ENCODE peak calls at places on chromosomes 7 and 10, in ten cellular contexts. W, I, H, O, E, A, T, Z, F and B are unnamed samples.

GRCh38 chr7:123705217-123705901 is 43.4 kb downstream of the WASL start:
- DNase-seq in I (no peak), W (no peak), T (no peak), E (no peak), Z (no peak), O (no peak), F (no peak), A (no peak), H (no peak), B (no peak)

GRCh38 chr7:99028261-99028971 is 115.5 kb downstream of the SMURF1 start:
- DNase-seq in H (no peak), I (no peak), W (no peak), Z (no peak), E (no peak), T (no peak), O (no peak), A (no peak), F (no peak), B (no peak)

GRCh38 chr10:7756360-7756992 is 31.3 kb downstream of the KIN start:
- DNase-seq in A (peak), O (no peak), H (no peak), Z (peak), F (no peak), I (no peak), W (peak), T (no peak), E (peak), B (peak)

GRCh38 chr10:132904814-132905649 is 37.3 kb downstream of the CFAP46 start:
- DNase-seq in T (peak), W (no peak), I (no peak), H (no peak), A (no peak), F (no peak), E (no peak), Z (no peak), O (no peak), B (no peak)

GRCh38 chr7:99036531-99037175 is 107.3 kb downstream of the SMURF1 start:
- DNase-seq in Z (no peak), H (no peak), I (peak), T (peak), E (peak), W (peak), A (peak), O (no peak), F (no peak), B (peak)

GRCh38 chr10:15334650-15335323 is 36.3 kb downstream of the FAM171A1 start:
- DNase-seq in H (no peak), Z (no peak), O (no peak), A (no peak), W (no peak), E (no peak), F (no peak), I (no peak), T (no peak), B (no peak)

GRCh38 chr7:20484366-20484765 is 131.1 kb upstream of the ABCB5 start:
- DNase-seq in A (peak), H (no peak), T (no peak), Z (no peak), E (no peak), I (no peak), O (no peak), W (no peak), F (no peak), B (no peak)

GRCh38 chr10:78686444-78687060 is 382.2 kb upstream of the ZMIZ1 start:
- DNase-seq in I (no peak), T (no peak), W (peak), O (no peak), E (no peak), H (no peak), F (no peak), A (no peak), Z (no peak), B (no peak)

GRCh38 chr7:26658080-26658697 is 206.2 kb downstream of the SKAP2 start:
- DNase-seq in E (no peak), Z (no peak), F (no peak), T (no peak), A (no peak), O (no peak), I (no peak), H (no peak), W (peak), B (peak)

GRCh38 chr10:49441488-49442476 is 45.9 kb upstream of the DRGX start:
- DNase-seq in E (no peak), H (no peak), T (no peak), W (no peak), O (peak), A (peak), Z (no peak), F (no peak), I (no peak), B (peak)

GRCh38 chr7:148304456-148304855 is 286.1 kb upstream of the C7orf33 start:
- DNase-seq in H (no peak), A (no peak), W (no peak), O (no peak), T (no peak), F (no peak), I (no peak), E (no peak), Z (peak), B (no peak)

GRCh38 chr7:106629521-106629920 is 31.4 kb downstream of the CCDC71L start:
- DNase-seq in A (peak), F (no peak), E (peak), O (no peak), I (peak), W (no peak), T (no peak), Z (no peak), H (no peak), B (no peak)

GRCh38 chr7:156608176-156608478 is 32.4 kb upstream of the RNF32 start:
- DNase-seq in O (no peak), T (peak), A (peak), Z (no peak), F (no peak), W (no peak), H (no peak), E (no peak), I (no peak), B (no peak)